ENCODE peak calls at places on chromosomes 5 and 9, in eight cellular contexts. U is activated T-helper 1 cell treated with anti-CD3 and anti-CD28 coated beads, Interleukin-2, amount 50 U/mL, for 16 hours; I is stimulated activated naive B cell treated with anti-CD40 and anti-IgM and Interleukin-4, amounts not matched to agents 10 μg/mL and 1 μg/mL and 100 μg/mL, for 72 hours; R is A172; A is RWPE2; B is cardiac muscle cell; P is skeletal muscle cell; X is T-helper 9 cell. V is an unnamed sample.

GRCh38 chr5:96149546-96149945 is 187.9 kb upstream of the ELL2 start:
- DNase-seq in A (no peak), I (no peak), X (no peak), B (no peak), P (no peak), R (no peak), U (no peak), V (no peak)

GRCh38 chr9:112558476-112558875 is 71.8 kb downstream of the KIAA1958 start:
- DNase-seq in X (no peak), I (no peak), B (no peak), U (no peak), R (peak; percentile 65), P (no peak), A (no peak), V (no peak)

GRCh38 chr9:127608104-127608966 is 3.7 kb upstream of the STXBP1 start:
- DNase-seq in X (peak; percentile 66), B (peak; percentile 94), A (peak; percentile 90), P (no peak), I (peak; percentile 58), R (no peak), U (peak; percentile 48), V (peak; percentile 95)

GRCh38 chr5:81207009-81207408 is 26.1 kb upstream of the CKMT2 start:
- DNase-seq in I (no peak), X (no peak), B (peak; percentile 23), P (no peak), R (no peak), A (no peak), U (no peak), V (no peak)

GRCh38 chr5:76082790-76083554 is at the start of gene SV2C:
- DNase-seq in U (no peak), R (no peak), P (no peak), X (no peak), A (no peak), B (peak; percentile 55), I (peak; percentile 5), V (peak; percentile 3)

GRCh38 chr5:170739446-170739845 is 44.1 kb upstream of the GABRP start:
- DNase-seq in U (no peak), A (no peak), X (no peak), P (no peak), R (no peak), B (no peak), I (no peak), V (no peak)

GRCh38 chr9:79447760-79448159 is 124.0 kb upstream of the TLE4 start:
- DNase-seq in X (no peak), A (no peak), B (peak; percentile 91), I (no peak), U (no peak), R (no peak), P (no peak), V (no peak)

GRCh38 chr9:116342071-116342470 is 188.5 kb downstream of the PAPPA start:
- DNase-seq in X (no peak), A (no peak), P (no peak), I (no peak), R (no peak), U (no peak), B (no peak), V (no peak)

GRCh38 chr9:135752281-135753204 is 50.6 kb downstream of the KCNT1 start:
- DNase-seq in P (no peak), U (no peak), X (no peak), I (no peak), R (no peak), B (no peak), A (no peak), V (peak; percentile 24)

GRCh38 chr5:32332971-32333370 is 20.2 kb upstream of the MTMR12 start:
- DNase-seq in R (no peak), A (no peak), I (no peak), X (no peak), U (no peak), B (no peak), P (no peak), V (no peak)

GRCh38 chr5:171388816-171389168 is 1.1 kb downstream of the NPM1 start:
- DNase-seq in R (no peak), A (no peak), X (no peak), B (no peak), P (no peak), U (no peak), I (no peak), V (no peak)

GRCh38 chr5:58496488-58496887 is 5.3 kb downstream of the GAPT start:
- DNase-seq in X (no peak), R (no peak), P (no peak), I (no peak), A (no peak), B (no peak), U (no peak), V (no peak)

GRCh38 chr5:78591227-78591626 is 57.3 kb downstream of the LHFPL2 start:
- DNase-seq in U (no peak), A (no peak), R (peak; percentile 82), X (no peak), I (no peak), P (no peak), B (no peak), V (no peak)

GRCh38 chr9:91048739-91049138 is 247.1 kb downstream of the SYK start:
- DNase-seq in B (no peak), U (no peak), P (no peak), A (no peak), R (no peak), I (no peak), X (no peak), V (no peak)

GRCh38 chr5:172420215-172420934 is 34.0 kb downstream of the SH3PXD2B start:
- DNase-seq in I (no peak), B (no peak), X (no peak), P (peak; percentile 91), U (no peak), A (peak; percentile 94), R (peak; percentile 69), V (peak; percentile 38)

GRCh38 chr9:100549048-100549447 is 28.8 kb upstream of the CAVIN4 start:
- DNase-seq in X (no peak), U (no peak), A (no peak), B (no peak), P (no peak), I (no peak), R (no peak), V (no peak)

GRCh38 chr9:14209399-14209990 is 104.4 kb downstream of the NFIB start:
- DNase-seq in P (no peak), B (no peak), I (no peak), A (no peak), X (no peak), U (no peak), R (no peak), V (no peak)

GRCh38 chr9:121598167-121599000 is 53.0 kb upstream of the DAB2IP start:
- DNase-seq in A (no peak), I (no peak), B (peak; percentile 98), P (peak; percentile 34), U (no peak), X (no peak), R (no peak), V (no peak)

GRCh38 chr9:38423273-38423938 is 848 bp downstream of the IGFBPL1 start:
- DNase-seq in B (no peak), R (no peak), X (no peak), I (no peak), A (no peak), P (no peak), U (no peak), V (no peak)

GRCh38 chr5:136909906-136910305 is 544.6 kb upstream of the TRPC7 start:
- DNase-seq in I (no peak), R (no peak), B (no peak), X (no peak), U (no peak), A (no peak), P (no peak), V (no peak)

GRCh38 chr9:135074354-135075233 is 12.9 kb upstream of the OLFM1 start:
- DNase-seq in A (peak; percentile 33), U (no peak), B (no peak), P (no peak), R (no peak), I (no peak), X (no peak), V (no peak)

GRCh38 chr5:179827684-179828083 is 7.0 kb downstream of the SQSTM1 start:
- DNase-seq in B (no peak), P (peak; percentile 26), X (no peak), U (no peak), A (no peak), I (peak; percentile 36), R (peak; percentile 88), V (no peak)

GRCh38 chr5:432201-432927 is 10.6 kb upstream of the EXOC3 start:
- DNase-seq in R (no peak), I (no peak), A (peak; percentile 64), X (no peak), U (no peak), P (no peak), B (no peak), V (no peak)

GRCh38 chr9:104589611-104590010 is 9.6 kb downstream of the OR13C5 start:
- DNase-seq in B (no peak), R (no peak), I (no peak), P (no peak), U (no peak), A (no peak), X (no peak), V (no peak)

GRCh38 chr9:136538599-136539426 is 7.0 kb downstream of the NOTCH1 start:
- DNase-seq in P (no peak), I (no peak), X (peak; percentile 52), B (no peak), A (no peak), R (no peak), U (peak; percentile 18), V (peak; percentile 34)

GRCh38 chr9:14315754-14316573 is 2.0 kb upstream of the NFIB start:
- DNase-seq in I (no peak), A (no peak), P (no peak), X (no peak), U (no peak), R (no peak), B (peak; percentile 43), V (no peak)